ENCODE peak calls at places on chromosomes 11 and 22, in five cellular contexts. C is activated CD8-positive, alpha-beta memory T cell treated with anti-CD3 and anti-CD28 coated beads, Interleukin-2, amount 50 U/mL, for 4 hours; S is foreskin fibroblast; B is CD8-positive, alpha-beta T cell; U is stimulated activated CD4-positive, alpha-beta T cell treated with anti-CD3 and anti-CD28 coated beads, Interleukin-12 subunit alpha, Interleukin-12 subunit beta, amount 100 ng/mL, for 48 hours. V is an unnamed sample.
A peak's percentile ranks its signal among the peaks of the same experiment; 100 is the strongest.

GRCh38 chr22:46590334-46590733 is 29.9 kb upstream of the GRAMD4 start:
- DNase-seq in C (no peak), S (no peak), B (no peak), U (no peak), V (no peak)

GRCh38 chr11:81655351-81655750 is 1078.3 kb downstream of the FAM181B start:
- DNase-seq in C (no peak), S (no peak), B (no peak), U (no peak), V (no peak)

GRCh38 chr11:10117709-10118341 is 176.2 kb downstream of the SBF2 start:
- DNase-seq in C (no peak), S (peak; percentile 33), B (no peak), U (no peak), V (peak; percentile 11)

GRCh38 chr22:35330258-35330861 is 30.7 kb downstream of the TOM1 start:
- DNase-seq in C (peak; percentile 35), S (peak; percentile 88), B (no peak), U (peak; percentile 57), V (no peak)

GRCh38 chr11:133887692-133888332 is 42.5 kb upstream of the SPATA19 start:
- DNase-seq in C (no peak), S (no peak), B (no peak), U (no peak), V (no peak)

GRCh38 chr22:50102946-50103345 is 13.1 kb downstream of the MOV10L1 start:
- DNase-seq in C (no peak), S (no peak), B (no peak), U (no peak), V (no peak)

GRCh38 chr11:72676874-72677341 is 2.7 kb upstream of the PDE2A start:
- DNase-seq in C (peak; percentile 63), S (no peak), B (peak; percentile 45), U (peak; percentile 57), V (no peak)

GRCh38 chr11:126150256-126150655 is 61.2 kb downstream of the RPUSD4 start:
- DNase-seq in C (no peak), S (no peak), B (no peak), U (no peak), V (no peak)

GRCh38 chr22:45589556-45589955 is 82.1 kb upstream of the ATXN10 start:
- DNase-seq in C (no peak), S (no peak), B (no peak), U (no peak), V (no peak)

GRCh38 chr11:107651672-107652071 is 60.2 kb downstream of the SLN start:
- DNase-seq in C (no peak), S (no peak), B (no peak), U (no peak), V (no peak)

GRCh38 chr22:25396615-25397200 is 167.8 kb upstream of the GRK3 start:
- DNase-seq in C (no peak), S (no peak), B (no peak), U (no peak), V (no peak)

GRCh38 chr22:39383841-39384625 is 15.5 kb upstream of the TAB1 start:
- DNase-seq in C (no peak), S (no peak), B (no peak), U (no peak), V (no peak)

GRCh38 chr22:37485006-37485713 is 1.0 kb downstream of the MFNG start:
- DNase-seq in C (peak; percentile 65), S (no peak), B (peak; percentile 22), U (peak; percentile 48), V (no peak)

GRCh38 chr11:47394050-47394321 is 14.4 kb upstream of the SLC39A13 start:
- DNase-seq in C (no peak), S (no peak), B (no peak), U (no peak), V (no peak)

GRCh38 chr22:25067851-25068421 is 115.4 kb downstream of the KIAA1671 start:
- DNase-seq in C (peak; percentile 73), S (no peak), B (peak; percentile 73), U (peak; percentile 59), V (no peak)

GRCh38 chr11:65491614-65492386 is 7.0 kb upstream of the MALAT1 start:
- DNase-seq in C (no peak), S (peak; percentile 93), B (no peak), U (no peak), V (peak; percentile 95)

GRCh38 chr11:4433852-4434251 is 15.2 kb upstream of the OR52K2 start:
- DNase-seq in C (no peak), S (no peak), B (no peak), U (no peak), V (no peak)